ENCODE peak calls at places on chromosome 4, in four cellular contexts. N is IMR-90, I is sigmoid colon, T is uterus. E is an unnamed sample. For H3K27me3, the result is how much of the 10 kb centered on the place peaks cover.

GRCh38 chr4:98905834-98906233 is 23.1 kb downstream of the EIF4E start:
- DNase-seq in N (peak), I (no peak), T (no peak), E (no peak)

GRCh38 chr4:95250544-95251137 is 298.1 kb downstream of the UNC5C start:
- DNase-seq in N (no peak), I (no peak), T (no peak), E (no peak)

GRCh38 chr4:173181769-173182374 is 13.3 kb downstream of the GALNT7 start:
- DNase-seq in N (peak), I (no peak), T (no peak), E (no peak)

GRCh38 chr4:70660106-70660505 is 6.2 kb downstream of the JCHAIN start:
- DNase-seq in N (no peak), I (no peak), T (no peak), E (no peak)

GRCh38 chr4:145019346-145019745 is 78.7 kb downstream of the ANAPC10 start:
- DNase-seq in N (no peak), I (no peak), T (no peak), E (no peak)

GRCh38 chr4:158896459-158897238 is 127.8 kb downstream of the FNIP2 start:
- DNase-seq in N (no peak), I (no peak), T (no peak), E (no peak)

GRCh38 chr4:124943145-124943889 is 230.8 kb upstream of the ANKRD50 start:
- DNase-seq in N (no peak), I (no peak), T (no peak), E (no peak)

GRCh38 chr4:54658321-54659093 is 750 bp downstream of the KIT start:
- DNase-seq in N (peak), I (no peak), T (peak), E (no peak)

GRCh38 chr4:110196206-110196870 is 2.1 kb downstream of the ELOVL6 start:
- DNase-seq in N (peak), I (peak), T (peak), E (no peak)

GRCh38 chr4:115361781-115362180 is 248.4 kb upstream of the NDST4 start:
- DNase-seq in N (no peak), I (no peak), T (no peak), E (no peak)
- H3K27me3 ChIP-seq in N (under half), I (under half), T (under half), E (under half)

GRCh38 chr4:56823933-56824600 is 2.6 kb upstream of the SPINK2 start:
- DNase-seq in N (no peak), I (no peak), T (no peak), E (no peak)

GRCh38 chr4:56817840-56818491 is 3.5 kb downstream of the SPINK2 start:
- DNase-seq in N (no peak), I (no peak), T (no peak), E (no peak)

GRCh38 chr4:56818797-56819196 is 2.7 kb downstream of the SPINK2 start:
- DNase-seq in N (no peak), I (no peak), T (no peak), E (no peak)

GRCh38 chr4:56821394-56822263 is at the start of gene SPINK2:
- DNase-seq in N (no peak), I (no peak), T (no peak), E (no peak)
- H3K27me3 ChIP-seq in N (under half), I (under half), T (under half), E (under half)

GRCh38 chr4:7524841-7525240 is 90.1 kb upstream of the PSAPL1 start:
- DNase-seq in N (no peak), I (no peak), T (peak), E (no peak)
- H3K27me3 ChIP-seq in N (half or more), I (under half), T (under half), E (under half)

GRCh38 chr4:5870220-5870619 is 22.7 kb downstream of the CRMP1 start:
- DNase-seq in N (no peak), I (no peak), T (no peak), E (no peak)

GRCh38 chr4:5870701-5871100 is 22.2 kb downstream of the CRMP1 start:
- DNase-seq in N (no peak), I (no peak), T (no peak), E (no peak)

GRCh38 chr4:5863461-5864113 is 29.3 kb downstream of the CRMP1 start:
- DNase-seq in N (peak), I (no peak), T (no peak), E (peak)

GRCh38 chr4:5866841-5867782 is 25.8 kb downstream of the CRMP1 start:
- DNase-seq in N (no peak), I (no peak), T (no peak), E (no peak)

GRCh38 chr4:5865896-5866599 is 26.8 kb downstream of the CRMP1 start:
- DNase-seq in N (no peak), I (no peak), T (no peak), E (no peak)
- H3K27me3 ChIP-seq in N (under half), I (under half), T (under half), E (under half)

DNA sequence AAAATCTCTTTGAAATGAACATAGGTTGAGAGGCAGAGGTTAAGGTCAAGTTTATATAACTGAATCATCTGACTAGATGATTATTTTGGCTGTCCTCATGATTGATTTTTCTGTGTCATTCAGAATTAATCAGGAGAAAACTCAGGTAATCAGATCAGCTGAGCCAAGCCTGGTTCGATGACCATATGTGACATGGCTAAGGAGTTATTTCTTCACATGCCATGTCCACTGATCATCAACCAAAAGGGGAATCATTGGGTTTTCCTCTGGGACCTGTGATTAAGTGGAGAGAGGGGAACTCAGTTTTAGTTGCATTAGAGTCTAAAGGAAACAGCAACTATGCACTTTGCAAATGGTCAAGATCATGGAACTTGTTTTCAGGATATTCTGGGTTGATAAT is 20.3 kb upstream of the PACRGL start:
- DNase-seq in N (no peak), I (no peak), T (no peak), E (no peak)
- H3K27me3 ChIP-seq in N (under half), I (under half), T (under half), E (under half)

GRCh38 chr4:8893624-8894423 is 22.2 kb upstream of the HMX1 start:
- DNase-seq in N (no peak), I (no peak), T (no peak), E (no peak)

GRCh38 chr4:8895295-8895694 is 23.7 kb upstream of the HMX1 start:
- DNase-seq in N (no peak), I (no peak), T (no peak), E (no peak)

GRCh38 chr4:8893227-8893623 is 21.6 kb upstream of the HMX1 start:
- DNase-seq in N (no peak), I (no peak), T (no peak), E (no peak)

GRCh38 chr4:8896071-8896470 is 24.4 kb upstream of the HMX1 start:
- DNase-seq in N (no peak), I (no peak), T (no peak), E (no peak)

GRCh38 chr4:8894424-8894816 is 22.8 kb upstream of the HMX1 start:
- DNase-seq in N (no peak), I (no peak), T (no peak), E (no peak)
- H3K27me3 ChIP-seq in N (under half), I (under half), T (under half), E (under half)

GRCh38 chr4:15811703-15812325 is 33.7 kb downstream of the CD38 start:
- DNase-seq in N (no peak), I (no peak), T (no peak), E (no peak)

GRCh38 chr4:15805583-15806517 is 27.7 kb downstream of the CD38 start:
- DNase-seq in N (peak), I (no peak), T (no peak), E (no peak)

GRCh38 chr4:15809473-15809872 is 31.3 kb downstream of the CD38 start:
- DNase-seq in N (no peak), I (no peak), T (no peak), E (no peak)

GRCh38 chr4:15809058-15809457 is 30.9 kb downstream of the CD38 start:
- DNase-seq in N (no peak), I (no peak), T (no peak), E (no peak)
- H3K27me3 ChIP-seq in N (under half), I (under half), T (under half), E (under half)